ENCODE peak calls at places on chromosome 12, in six cellular contexts. D is lung, W is WTC11, L is lower lobe of right lung, N is transverse colon, U is left ventricle myocardium inferior. F is an unnamed sample.
A peak's percentile ranks its signal among the peaks of the same experiment; 100 is the strongest.

GRCh38 chr12:116657921-116658495 is 79.9 kb downstream of the SPRING1 start:
- DNase-seq in U (no peak), D (no peak), L (no peak), W (no peak), N (no peak), F (no peak)

GRCh38 chr12:4978737-4979136 is 64.9 kb upstream of the KCNA5 start:
- DNase-seq in L (no peak), N (no peak), W (no peak), U (no peak), D (no peak), F (no peak)

GRCh38 chr12:108768591-108769500 is 37.5 kb upstream of the CORO1C start:
- DNase-seq in W (peak; percentile 65), N (peak; percentile 89), U (peak; percentile 51), L (peak; percentile 82), D (peak; percentile 45), F (peak; percentile 71)

GRCh38 chr12:116336542-116337065 is 59.1 kb upstream of the MED13L start:
- DNase-seq in L (peak; percentile 58), D (no peak), W (no peak), U (no peak), N (peak; percentile 36), F (no peak)

GRCh38 chr12:46629331-46630229 is 196.2 kb downstream of the SLC38A4 start:
- DNase-seq in W (no peak), D (no peak), N (no peak), L (no peak), U (no peak), F (no peak)

GRCh38 chr12:68514807-68515411 is 95.8 kb upstream of the RAP1B start:
- DNase-seq in D (no peak), U (no peak), N (no peak), W (no peak), L (no peak), F (no peak)

GRCh38 chr12:108597559-108598471 is at the start of gene TMEM119:
- DNase-seq in L (no peak), D (peak; percentile 35), U (peak; percentile 39), W (no peak), N (no peak), F (peak; percentile 60)

GRCh38 chr12:102638777-102639176 is 158.4 kb upstream of the IGF1 start:
- DNase-seq in N (no peak), W (no peak), L (no peak), U (no peak), D (no peak), F (no peak)

GRCh38 chr12:73863541-73863940 is 674.1 kb upstream of the ATXN7L3B start:
- DNase-seq in L (no peak), N (no peak), W (no peak), U (no peak), D (no peak), F (no peak)

GRCh38 chr12:95107362-95107761 is 33.9 kb upstream of the NR2C1 start:
- DNase-seq in L (no peak), N (no peak), W (no peak), D (no peak), U (no peak), F (no peak)

GRCh38 chr12:111169032-111169431 is 199.9 kb downstream of the PHETA1 start:
- DNase-seq in D (no peak), L (no peak), W (no peak), U (no peak), N (no peak), F (no peak)
- TF ChIP-seq CTCF in D (no peak), L (no peak), W (no peak), U (no peak), N (no peak), F (no peak)

GRCh38 chr12:57751788-57752667 is at the start of gene CDK4:
- DNase-seq in W (peak; percentile 99), U (peak; percentile 99), D (peak; percentile 99), N (peak; percentile 99), L (peak; percentile 99), F (peak; percentile 100)
- TF ChIP-seq CTCF in W (no peak), U (no peak), D (no peak), N (no peak), L (no peak), F (no peak)

DNA sequence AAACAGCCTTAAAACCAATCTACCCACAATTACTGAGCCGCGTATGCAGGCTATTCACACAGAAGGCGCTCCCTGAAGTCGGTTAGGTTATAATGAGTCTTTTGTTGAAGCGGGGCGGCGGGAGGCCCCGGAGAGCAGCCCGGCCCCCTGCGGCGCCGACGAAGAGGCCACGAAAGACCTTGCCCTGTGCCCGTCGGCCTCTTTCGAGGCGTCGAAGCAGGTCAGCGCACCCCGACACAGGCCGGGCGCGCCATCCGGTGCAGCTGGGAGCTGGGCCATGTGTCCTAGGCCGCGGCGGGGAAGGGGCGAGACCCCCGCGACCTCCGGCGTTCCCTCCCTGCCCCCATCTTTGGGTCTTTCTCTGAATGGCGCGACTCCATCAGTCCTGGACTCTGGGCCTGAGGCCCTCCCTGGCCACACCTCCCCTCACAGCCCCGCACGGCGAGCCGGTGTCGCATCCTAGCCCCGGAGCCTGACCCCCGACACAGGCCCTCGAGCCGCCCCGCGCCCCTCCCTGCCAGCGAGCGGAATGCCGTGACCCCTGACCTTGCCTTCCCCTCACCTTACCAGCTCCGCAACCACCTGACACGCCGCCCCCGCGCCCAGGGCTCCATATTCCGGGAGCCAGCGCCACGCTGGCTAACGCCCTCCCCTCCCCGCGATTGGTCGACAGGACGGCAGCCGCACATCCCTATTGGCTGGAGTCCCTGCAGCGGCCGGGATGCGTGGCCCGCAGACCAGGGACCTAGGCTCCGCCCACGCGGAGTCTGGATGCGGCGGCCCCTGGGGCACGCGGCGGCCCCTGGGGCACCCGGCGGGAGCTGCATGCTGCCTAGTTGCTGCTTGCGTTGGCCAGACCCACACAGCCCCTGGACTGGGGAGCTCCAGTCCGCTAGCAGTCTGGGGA is at the start of gene SLC11A2:
- DNase-seq in L (peak; percentile 98), D (peak; percentile 96), U (peak; percentile 96), W (peak; percentile 97), N (peak; percentile 96), F (peak; percentile 98)
- TF ChIP-seq CTCF in L (peak; percentile 32), D (no peak), U (no peak), W (no peak), N (peak; percentile 10), F (peak; percentile 18)

DNA sequence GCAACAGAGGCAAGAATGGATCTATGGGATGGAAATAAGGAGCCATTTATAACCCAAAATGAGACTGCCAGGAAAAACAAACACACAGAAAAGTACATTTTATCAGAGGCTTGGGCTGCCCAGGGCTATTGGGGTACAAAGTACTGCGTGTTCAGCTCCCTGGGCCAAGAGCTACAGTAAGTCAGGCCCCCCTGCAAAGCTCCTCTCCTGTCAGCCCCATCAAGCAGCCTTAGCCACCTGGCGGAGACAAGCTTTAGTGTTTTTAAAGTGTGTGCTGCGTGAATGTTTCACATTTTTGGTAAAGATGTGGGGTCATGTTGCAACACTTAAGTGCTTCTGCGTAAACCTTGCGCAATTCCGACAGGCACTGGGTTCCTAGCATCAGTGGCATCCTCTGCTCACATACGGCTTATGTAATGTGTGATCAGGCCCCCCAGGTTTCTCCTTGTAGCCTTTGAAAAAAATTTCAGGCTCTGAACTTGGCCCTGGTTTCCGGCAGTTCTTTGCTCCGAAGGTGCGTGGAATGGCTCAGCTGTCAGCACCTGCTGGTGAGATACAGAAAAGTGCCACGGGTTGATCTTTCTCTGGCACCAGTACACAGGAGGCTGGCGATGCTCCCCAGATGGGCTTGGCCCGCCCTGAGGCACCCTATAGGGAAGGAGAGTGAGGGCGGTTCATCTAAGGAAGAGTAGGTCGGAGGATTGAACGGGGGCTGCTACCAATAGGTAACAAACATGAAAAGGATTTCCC is 198.7 kb upstream of the EEA1 start:
- DNase-seq in W (peak; percentile 22), N (peak; percentile 49), L (peak; percentile 75), U (peak; percentile 78), D (peak; percentile 81), F (peak; percentile 22)
- TF ChIP-seq CTCF in W (no peak), N (peak; percentile 21), L (peak; percentile 43), U (peak; percentile 58), D (no peak), F (no peak)